ENCODE peak calls at places on chromosomes 3 and 15, in ten cellular contexts. M is heart left ventricle, L is endodermal cell, E is thyroid gland, V is endothelial cell of umbilical vein, B is GM23248, P is left lung, A is heart right ventricle, Z is kidney, D is HCT116. G is an unnamed sample.

GRCh38 chr15:50764331-50765201 is 940 bp downstream of the SPPL2A start:
- DNase-seq in M (no peak), L (no peak), E (no peak), V (peak), B (peak), P (no peak), A (no peak), Z (no peak), D (no peak), G (no peak)

GRCh38 chr3:138042043-138042442 is 32.1 kb downstream of the CLDN18 start:
- DNase-seq in M (no peak), L (no peak), E (no peak), V (no peak), B (peak), P (no peak), A (no peak), Z (no peak), D (no peak), G (no peak)

GRCh38 chr3:108894981-108895380 is 58.7 kb downstream of the GUCA1C start:
- DNase-seq in M (no peak), L (no peak), E (no peak), V (no peak), B (no peak), P (no peak), A (no peak), Z (no peak), D (no peak), G (no peak)

GRCh38 chr3:69218079-69218478 is 95.7 kb upstream of the LMOD3 start:
- DNase-seq in M (no peak), L (no peak), E (no peak), V (no peak), B (no peak), P (no peak), A (no peak), Z (no peak), D (no peak), G (no peak)

GRCh38 chr3:3636815-3637214 is 162.4 kb upstream of the LRRN1 start:
- DNase-seq in M (no peak), L (no peak), E (no peak), V (no peak), B (no peak), P (no peak), A (no peak), Z (no peak), D (no peak), G (no peak)

GRCh38 chr3:193732391-193732790 is 139.4 kb downstream of the OPA1 start:
- DNase-seq in M (no peak), L (no peak), E (no peak), V (no peak), B (peak), P (no peak), A (no peak), Z (no peak), D (peak), G (no peak)

GRCh38 chr3:171142985-171143384 is 116.5 kb upstream of the SLC2A2 start:
- DNase-seq in M (no peak), L (no peak), E (peak), V (peak), B (peak), P (no peak), A (no peak), Z (no peak), D (no peak), G (no peak)

GRCh38 chr3:175713263-175713662 is 854.1 kb downstream of the NAALADL2 start:
- DNase-seq in M (no peak), L (no peak), E (no peak), V (no peak), B (peak), P (no peak), A (no peak), Z (no peak), D (no peak), G (no peak)

GRCh38 chr3:174651951-174652350 is 207.2 kb upstream of the NAALADL2 start:
- DNase-seq in M (no peak), L (no peak), E (no peak), V (no peak), B (no peak), P (no peak), A (no peak), Z (no peak), D (no peak), G (no peak)

GRCh38 chr3:58657571-58658141 is 8.9 kb downstream of the FAM3D start:
- DNase-seq in M (no peak), L (no peak), E (peak), V (no peak), B (no peak), P (no peak), A (no peak), Z (no peak), D (no peak), G (no peak)

GRCh38 chr3:25532763-25533162 is 104.7 kb downstream of the RARB start:
- DNase-seq in M (no peak), L (peak), E (no peak), V (no peak), B (no peak), P (no peak), A (no peak), Z (no peak), D (peak), G (no peak)

GRCh38 chr3:14405120-14405885 is 2.9 kb downstream of the SLC6A6 start:
- DNase-seq in M (no peak), L (no peak), E (no peak), V (no peak), B (peak), P (no peak), A (no peak), Z (no peak), D (no peak), G (no peak)

GRCh38 chr3:22977650-22978289 is 225.4 kb upstream of the UBE2E2 start:
- DNase-seq in M (no peak), L (no peak), E (no peak), V (no peak), B (no peak), P (no peak), A (no peak), Z (no peak), D (no peak), G (no peak)

GRCh38 chr15:83106994-83107840 is at the start of gene TM6SF1:
- DNase-seq in M (peak), L (peak), E (peak), V (peak), B (peak), P (no peak), A (peak), Z (peak), D (no peak), G (peak)

GRCh38 chr15:33975023-33975565 is 6.8 kb downstream of the CHRM5 start:
- DNase-seq in M (no peak), L (no peak), E (no peak), V (no peak), B (peak), P (no peak), A (no peak), Z (no peak), D (no peak), G (no peak)

GRCh38 chr15:62641782-62642181 is 400.8 kb upstream of the TPM1 start:
- DNase-seq in M (no peak), L (no peak), E (no peak), V (no peak), B (no peak), P (no peak), A (no peak), Z (no peak), D (no peak), G (no peak)

GRCh38 chr15:46126581-46126980 is 491.8 kb downstream of the SQOR start:
- DNase-seq in M (no peak), L (no peak), E (no peak), V (peak), B (peak), P (no peak), A (no peak), Z (no peak), D (no peak), G (no peak)

GRCh38 chr15:79872358-79873017 is 24.3 kb downstream of the MTHFS start:
- DNase-seq in M (no peak), L (peak), E (no peak), V (no peak), B (peak), P (peak), A (no peak), Z (no peak), D (no peak), G (no peak)

GRCh38 chr15:41121951-41122350 is 5.9 kb upstream of the INO80 start:
- DNase-seq in M (no peak), L (no peak), E (no peak), V (no peak), B (no peak), P (no peak), A (no peak), Z (no peak), D (no peak), G (no peak)

GRCh38 chr3:43773273-43774104 is 82.8 kb downstream of the ABHD5 start:
- DNase-seq in M (peak), L (peak), E (peak), V (no peak), B (peak), P (peak), A (peak), Z (no peak), D (no peak), G (no peak)

GRCh38 chr3:61173685-61174084 is 77.6 kb downstream of the FHIT start:
- DNase-seq in M (no peak), L (no peak), E (no peak), V (peak), B (peak), P (no peak), A (no peak), Z (no peak), D (no peak), G (no peak)

GRCh38 chr3:188752850-188753249 is 418.9 kb upstream of the TPRG1 start:
- DNase-seq in M (no peak), L (no peak), E (no peak), V (no peak), B (no peak), P (no peak), A (no peak), Z (no peak), D (no peak), G (no peak)

DNA sequence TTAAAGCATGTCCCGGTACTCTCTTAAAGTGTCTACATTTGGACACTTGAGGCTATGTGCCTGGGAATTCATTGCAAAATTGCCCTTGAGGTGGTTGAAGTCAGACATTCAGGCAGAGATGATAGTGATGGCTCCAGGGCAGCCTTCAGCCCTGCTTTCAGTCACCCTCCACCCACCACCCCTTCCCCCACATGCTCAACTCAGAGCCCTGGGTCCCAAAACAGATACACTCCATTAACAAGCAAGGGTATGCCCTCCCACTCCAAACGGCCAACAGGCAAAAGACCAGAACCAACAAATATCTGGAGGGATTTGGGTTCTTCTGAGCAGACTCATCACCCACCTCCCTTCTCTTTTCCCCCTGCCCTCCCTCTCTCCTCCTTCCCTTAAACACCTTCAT is 29.9 kb upstream of the VIPR1 start:
- DNase-seq in M (no peak), L (no peak), E (no peak), V (no peak), B (no peak), P (no peak), A (no peak), Z (no peak), D (no peak), G (no peak)
- H3K27ac ChIP-seq in M (no peak), L (no peak), E (no peak), V (peak), B (no peak), P (no peak), A (no peak), Z (no peak), D (no peak), G (peak)

DNA sequence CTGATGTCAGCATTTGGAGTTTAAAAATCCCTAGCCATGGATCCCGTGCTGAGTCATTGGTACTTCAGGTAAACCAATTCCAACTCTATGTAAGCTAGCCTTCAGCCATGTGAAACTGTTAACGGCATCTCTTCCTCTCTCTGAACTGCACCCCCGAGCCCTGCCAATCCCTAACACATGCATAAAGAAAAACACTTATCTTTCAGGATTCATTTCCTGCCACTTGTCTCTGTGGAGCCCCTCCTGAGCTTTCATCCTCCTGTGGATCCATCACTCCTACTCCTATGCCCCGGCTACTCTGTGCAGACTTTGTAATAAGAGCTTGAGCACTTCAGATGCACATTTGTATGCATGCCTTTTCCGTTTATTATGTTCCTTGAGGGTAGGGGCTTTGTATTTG is 119.1 kb downstream of the AKAP13 start:
- DNase-seq in M (no peak), L (no peak), E (peak), V (no peak), B (no peak), P (no peak), A (no peak), Z (no peak), D (no peak), G (no peak)
- H3K27ac ChIP-seq in M (peak), L (no peak), E (peak), V (no peak), B (no peak), P (no peak), A (peak), Z (no peak), D (no peak), G (no peak)

GRCh38 chr3:157543491-157544035 is 40.3 kb upstream of the VEPH1 start:
- DNase-seq in M (no peak), L (no peak), E (peak), V (no peak), B (peak), P (no peak), A (no peak), Z (peak), D (no peak), G (no peak)
- H3K27ac ChIP-seq in M (no peak), L (no peak), E (peak), V (no peak), B (no peak), P (no peak), A (peak), Z (no peak), D (no peak), G (peak)

GRCh38 chr3:12897537-12898289 is 56.3 kb upstream of the RPL32 start:
- DNase-seq in M (peak), L (no peak), E (no peak), V (no peak), B (no peak), P (no peak), A (no peak), Z (peak), D (no peak), G (no peak)
- H3K27ac ChIP-seq in M (no peak), L (no peak), E (no peak), V (no peak), B (no peak), P (no peak), A (no peak), Z (no peak), D (no peak), G (no peak)

GRCh38 chr3:184598220-184598927 is 36.8 kb downstream of the EPHB3 start:
- DNase-seq in M (no peak), L (no peak), E (no peak), V (no peak), B (no peak), P (no peak), A (no peak), Z (no peak), D (no peak), G (peak)
- H3K27ac ChIP-seq in M (peak), L (no peak), E (no peak), V (no peak), B (no peak), P (no peak), A (peak), Z (no peak), D (no peak), G (no peak)

GRCh38 chr3:182969277-182969676 is 11.1 kb downstream of the DCUN1D1 start:
- DNase-seq in M (no peak), L (no peak), E (no peak), V (no peak), B (peak), P (no peak), A (no peak), Z (no peak), D (no peak), G (no peak)

GRCh38 chr3:182969853-182970252 is 10.5 kb downstream of the DCUN1D1 start:
- DNase-seq in M (no peak), L (no peak), E (no peak), V (no peak), B (no peak), P (no peak), A (no peak), Z (no peak), D (no peak), G (no peak)

GRCh38 chr3:182971637-182972036 is 8.7 kb downstream of the DCUN1D1 start:
- DNase-seq in M (no peak), L (no peak), E (no peak), V (peak), B (no peak), P (no peak), A (no peak), Z (no peak), D (no peak), G (no peak)

GRCh38 chr3:182972387-182972786 is 8.0 kb downstream of the DCUN1D1 start:
- DNase-seq in M (no peak), L (no peak), E (no peak), V (no peak), B (no peak), P (no peak), A (no peak), Z (no peak), D (no peak), G (no peak)

GRCh38 chr3:182970811-182971418 is 9.4 kb downstream of the DCUN1D1 start:
- DNase-seq in M (no peak), L (no peak), E (no peak), V (no peak), B (no peak), P (no peak), A (no peak), Z (no peak), D (no peak), G (no peak)
- H3K27ac ChIP-seq in M (no peak), L (no peak), E (no peak), V (no peak), B (no peak), P (no peak), A (no peak), Z (no peak), D (no peak), G (no peak)

DNA sequence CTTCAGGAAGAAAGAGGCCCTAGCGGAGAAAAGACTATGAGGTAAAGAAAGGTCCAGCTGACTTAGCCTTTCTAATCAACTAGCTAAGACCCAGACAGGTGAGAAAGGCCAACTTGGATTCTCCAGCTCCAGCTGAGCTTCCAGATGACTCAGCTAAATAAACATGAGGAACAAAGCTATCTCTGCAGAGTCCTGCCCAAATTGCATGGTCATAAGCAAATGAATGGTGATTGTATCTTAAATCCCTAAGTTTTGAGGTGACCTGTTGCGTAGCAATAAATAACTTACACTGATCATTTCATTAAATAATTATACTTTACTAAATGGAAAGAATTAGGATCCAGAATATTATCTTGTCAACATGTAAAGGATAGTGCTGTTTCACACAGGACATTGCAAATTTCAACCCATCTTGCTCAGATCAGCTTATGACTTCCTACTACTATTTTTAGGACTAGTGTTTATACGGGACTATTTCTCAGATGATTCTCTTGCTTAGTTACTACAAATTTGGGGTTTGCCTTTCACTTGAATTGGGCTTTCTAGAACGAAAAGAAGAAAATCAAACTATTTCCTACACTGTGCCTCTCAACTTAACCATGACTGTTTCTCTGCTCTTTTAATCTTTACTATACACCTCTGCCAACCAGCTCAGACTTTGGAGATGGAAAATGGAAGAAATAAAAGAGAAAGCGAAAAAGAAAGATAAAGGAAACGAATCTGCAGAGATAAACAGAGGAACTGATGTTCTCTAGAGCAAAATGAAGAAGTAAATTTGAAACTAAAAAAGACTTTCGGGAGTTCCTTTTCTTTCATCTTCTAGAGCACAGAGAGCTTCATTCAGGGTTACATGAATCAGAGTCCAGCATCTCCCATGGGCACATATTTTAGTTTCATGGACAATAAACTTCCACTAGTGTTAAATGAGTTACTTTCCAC is 6.6 kb upstream of the ADGRG7 start:
- DNase-seq in M (no peak), L (peak), E (no peak), V (no peak), B (peak), P (no peak), A (no peak), Z (no peak), D (peak), G (no peak)
- H3K27ac ChIP-seq in M (no peak), L (peak), E (no peak), V (no peak), B (no peak), P (no peak), A (no peak), Z (no peak), D (no peak), G (no peak)

G was measured in upper lobe of right lung.